ENCODE peak calls at places on chromosome 19, in five cellular contexts. K is WTC11, A is GM12878, L is K562, V is HepG2. Q is an unnamed sample.

GRCh38 chr19:6204212-6204611 is 68.7 kb downstream of the ACSBG2 start:
- DNase-seq in K (no peak), A (no peak), L (no peak), V (peak), Q (no peak)

GRCh38 chr19:29439688-29440550 is 85.9 kb upstream of the VSTM2B start:
- DNase-seq in K (no peak), A (no peak), L (no peak), V (no peak), Q (no peak)

GRCh38 chr19:29845576-29846176 is 33.9 kb downstream of the CCNE1 start:
- DNase-seq in K (no peak), A (no peak), L (peak), V (no peak), Q (no peak)

GRCh38 chr19:24054044-24054935 is 32.7 kb upstream of the ZNF254 start:
- DNase-seq in K (no peak), A (no peak), L (no peak), V (peak), Q (no peak)

GRCh38 chr19:49339364-49340068 is 4.3 kb downstream of the CD37 start:
- DNase-seq in K (peak), A (no peak), L (peak), V (no peak), Q (peak)

GRCh38 chr19:2461751-2462634 is 5.2 kb upstream of the LMNB2 start:
- DNase-seq in K (peak), A (no peak), L (peak), V (no peak), Q (no peak)

GRCh38 chr19:5683177-5683886 is 2.5 kb downstream of the HSD11B1L start:
- DNase-seq in K (no peak), A (no peak), L (no peak), V (no peak), Q (no peak)

GRCh38 chr19:11684987-11685675 is 53.6 kb downstream of the ZNF823 start:
- DNase-seq in K (no peak), A (no peak), L (no peak), V (peak), Q (no peak)

GRCh38 chr19:13043285-13043684 is 48.0 kb downstream of the NFIX start:
- DNase-seq in K (no peak), A (no peak), L (no peak), V (no peak), Q (no peak)

GRCh38 chr19:16369664-16370576 is 45.3 kb downstream of the KLF2 start:
- DNase-seq in K (no peak), A (no peak), L (no peak), V (no peak), Q (no peak)

GRCh38 chr19:55173717-55174409 is 6.2 kb downstream of the SYT5 start:
- DNase-seq in K (peak), A (no peak), L (peak), V (peak), Q (peak)

GRCh38 chr19:54473071-54473941 is at the start of gene CDC42EP5:
- DNase-seq in K (no peak), A (no peak), L (peak), V (no peak), Q (no peak)

GRCh38 chr19:31408460-31409124 is 59.4 kb upstream of the TSHZ3 start:
- DNase-seq in K (no peak), A (no peak), L (no peak), V (no peak), Q (no peak)
- TF ChIP-seq ATF2 in K (no peak), A (no peak), L (no peak), V (no peak), Q (no peak)

GRCh38 chr19:36775768-36776167 is 3.2 kb upstream of the ZNF850 start:
- DNase-seq in K (peak), A (no peak), L (no peak), V (no peak), Q (no peak)
- TF ChIP-seq ATF2 in K (no peak), A (no peak), L (no peak), V (no peak), Q (no peak)

GRCh38 chr19:50535672-50536071 is 22.0 kb upstream of the ASPDH start:
- DNase-seq in K (no peak), A (no peak), L (no peak), V (no peak), Q (no peak)

GRCh38 chr19:50534478-50534877 is 20.8 kb upstream of the ASPDH start:
- DNase-seq in K (no peak), A (no peak), L (no peak), V (no peak), Q (no peak)

GRCh38 chr19:50536662-50537305 is 23.1 kb upstream of the ASPDH start:
- DNase-seq in K (no peak), A (no peak), L (no peak), V (no peak), Q (no peak)

GRCh38 chr19:50537306-50537685 is 23.6 kb upstream of the ASPDH start:
- DNase-seq in K (no peak), A (no peak), L (no peak), V (no peak), Q (no peak)

DNA sequence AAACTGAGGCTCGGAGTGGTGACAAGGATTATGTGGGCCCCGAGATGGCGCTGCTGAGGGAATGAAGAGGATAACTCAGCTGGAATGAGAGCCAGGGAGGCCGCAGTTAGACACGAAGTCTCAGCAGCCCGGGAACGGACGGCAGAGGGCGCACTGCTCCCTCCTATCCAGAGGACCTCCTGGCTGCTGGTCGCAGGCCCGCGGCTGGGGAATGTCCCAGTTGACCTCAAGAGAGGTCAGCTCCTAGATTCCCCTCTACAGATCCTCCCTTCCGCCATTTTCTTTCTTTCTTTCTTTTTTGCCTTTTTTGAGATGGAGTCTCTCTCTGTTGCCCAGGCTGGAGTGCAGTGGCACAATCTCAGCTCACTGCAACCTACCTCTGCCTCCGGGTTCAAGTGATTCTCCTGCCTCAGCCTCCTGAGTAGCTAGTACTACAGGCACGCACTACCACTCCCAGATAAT is 24.1 kb upstream of the ASPDH start:
- DNase-seq in K (peak), A (no peak), L (peak), V (peak), Q (peak)
- TF ChIP-seq ATF2 in K (no peak), A (no peak), L (no peak), V (peak), Q (no peak)

GRCh38 chr19:19547674-19548345 is 9.7 kb downstream of the CILP2 start:
- DNase-seq in K (no peak), A (no peak), L (no peak), V (no peak), Q (no peak)
- TF ChIP-seq ATF2 in K (no peak), A (no peak), L (no peak), V (no peak), Q (no peak)

DNA sequence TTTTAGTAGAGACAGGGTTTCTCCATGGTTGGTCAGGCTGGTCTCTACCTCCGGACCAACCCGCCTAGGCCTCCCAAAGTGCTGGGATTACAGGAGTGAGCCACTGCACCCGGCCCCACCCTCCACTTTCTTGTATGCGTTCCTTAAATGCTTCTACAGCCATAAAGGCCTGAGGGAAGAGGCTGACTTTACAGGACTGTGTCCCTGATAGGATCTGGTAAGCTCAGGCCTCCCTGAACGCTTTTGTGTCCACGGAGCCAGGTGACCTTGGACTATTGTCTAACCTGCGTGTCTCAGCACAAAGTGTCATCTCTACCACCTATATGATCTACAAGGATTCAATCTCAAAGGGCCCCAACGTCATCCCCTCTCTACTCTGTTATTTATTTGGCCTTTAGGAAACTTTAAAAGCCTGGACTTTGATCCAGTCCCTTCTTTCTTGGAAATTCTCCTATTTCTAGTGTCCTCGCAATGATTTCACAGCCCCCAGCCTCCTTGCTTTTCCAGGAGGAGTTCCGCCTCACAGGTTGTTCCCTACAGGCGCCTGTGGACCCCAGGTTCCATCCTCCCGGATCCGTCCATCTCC is 701 bp downstream of the ZNF552 start:
- DNase-seq in K (no peak), A (no peak), L (no peak), V (peak), Q (no peak)
- TF ChIP-seq ATF2 in K (no peak), A (no peak), L (no peak), V (no peak), Q (no peak)

GRCh38 chr19:31530781-31531180 is 181.5 kb upstream of the TSHZ3 start:
- DNase-seq in K (no peak), A (no peak), L (no peak), V (no peak), Q (peak)
- TF ChIP-seq ATF2 in K (no peak), A (no peak), L (no peak), V (no peak), Q (no peak)

GRCh38 chr19:1270168-1270853 is 1.2 kb downstream of the CIRBP start:
- DNase-seq in K (no peak), A (no peak), L (no peak), V (no peak), Q (no peak)
- TF ChIP-seq ATF2 in K (no peak), A (no peak), L (no peak), V (no peak), Q (no peak)

DNA sequence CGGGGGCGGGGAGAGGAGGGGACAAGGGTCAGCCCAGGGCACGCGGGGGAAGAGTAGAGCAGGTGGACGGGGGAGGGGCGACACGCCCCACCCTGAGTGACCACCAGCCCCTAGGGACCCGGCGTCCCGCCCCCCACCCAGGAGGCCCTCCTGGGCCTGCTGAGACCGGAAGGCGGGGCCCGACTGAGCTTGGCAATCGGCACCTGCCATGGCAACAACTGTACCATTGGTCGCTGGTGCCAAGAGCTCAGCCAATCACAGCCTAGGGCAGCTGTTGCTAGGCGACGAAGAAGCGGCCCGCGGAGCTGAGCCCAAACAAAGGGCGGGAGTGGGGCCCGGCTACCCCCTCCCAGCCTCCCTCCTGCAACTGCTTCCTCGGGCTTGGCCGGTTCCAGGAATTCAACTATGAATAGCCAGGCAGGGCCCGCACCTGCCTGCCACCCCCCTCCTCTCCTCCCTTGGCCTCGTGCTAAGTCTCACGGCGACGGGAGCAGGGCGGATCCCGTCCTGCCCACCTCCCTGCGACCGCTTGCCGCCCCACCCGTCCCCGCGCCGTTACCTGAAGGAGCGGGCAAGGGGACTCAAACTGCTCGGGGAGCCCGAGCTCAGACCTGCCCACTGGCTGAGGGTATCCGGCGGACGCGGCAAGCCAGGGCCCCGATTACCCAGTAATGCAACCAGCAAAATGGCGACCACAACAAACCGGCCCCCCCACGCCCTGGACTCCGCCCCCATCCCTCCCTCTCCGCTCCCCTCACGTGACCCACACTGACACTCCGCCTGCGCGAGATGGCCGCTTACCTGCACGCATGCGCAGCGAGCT is at the start of gene DYRK1B:
- DNase-seq in K (peak), A (peak), L (peak), V (no peak), Q (peak)
- TF ChIP-seq ATF2 in K (no peak), A (no peak), L (no peak), V (no peak), Q (no peak)

GRCh38 chr19:47660435-47660832 is 51.5 kb downstream of the BICRA start:
- DNase-seq in K (no peak), A (no peak), L (no peak), V (peak), Q (no peak)

GRCh38 chr19:47661571-47661970 is 51.7 kb upstream of the EHD2 start:
- DNase-seq in K (no peak), A (no peak), L (no peak), V (no peak), Q (no peak)

GRCh38 chr19:47661161-47661560 is 52.1 kb upstream of the EHD2 start:
- DNase-seq in K (no peak), A (no peak), L (no peak), V (no peak), Q (no peak)

GRCh38 chr19:47657719-47658118 is 48.8 kb downstream of the BICRA start:
- DNase-seq in K (no peak), A (no peak), L (no peak), V (no peak), Q (no peak)

GRCh38 chr19:47658431-47659383 is 49.8 kb downstream of the BICRA start:
- DNase-seq in K (no peak), A (no peak), L (no peak), V (no peak), Q (no peak)
- TF ChIP-seq ATF2 in K (no peak), A (no peak), L (no peak), V (no peak), Q (no peak)